ENCODE peak calls at places on chromosomes 7 and 10, in four cellular contexts. A, O, M and D are unnamed samples.

GRCh38 chr10:79059859-79060379 is 8.8 kb upstream of the ZMIZ1 start:
- DNase-seq in M (no peak), O (peak), A (peak), D (no peak)

GRCh38 chr10:33010132-33011037 is 52.4 kb upstream of the ITGB1 start:
- DNase-seq in A (no peak), M (no peak), O (peak), D (no peak)

GRCh38 chr7:44318296-44318695 is 7.1 kb downstream of the CAMK2B start:
- DNase-seq in A (no peak), M (no peak), O (no peak), D (no peak)

GRCh38 chr7:55265836-55266235 is 99.3 kb upstream of the LANCL2 start:
- DNase-seq in M (no peak), O (no peak), A (no peak), D (no peak)

GRCh38 chr7:128914566-128915151 is 4.2 kb upstream of the KCP start:
- DNase-seq in O (no peak), A (peak), M (no peak), D (peak)

GRCh38 chr7:101198476-101198875 is 2.4 kb downstream of the MOGAT3 start:
- DNase-seq in M (no peak), A (no peak), O (no peak), D (no peak)

GRCh38 chr7:40680657-40681056 is 545.9 kb downstream of the SUGCT start:
- DNase-seq in A (no peak), O (no peak), M (no peak), D (no peak)

GRCh38 chr7:21945374-21946227 is at the start of gene CDCA7L:
- DNase-seq in O (peak), A (peak), M (peak), D (peak)

GRCh38 chr7:99139031-99139430 is 4.9 kb downstream of the SMURF1 start:
- DNase-seq in O (no peak), A (no peak), M (no peak), D (no peak)

GRCh38 chr10:124112891-124113580 is 19.6 kb upstream of the CHST15 start:
- DNase-seq in M (no peak), A (no peak), O (no peak), D (no peak)

GRCh38 chr10:53387546-53387945 is 615.0 kb upstream of the MBL2 start:
- DNase-seq in O (no peak), A (no peak), M (no peak), D (no peak)

GRCh38 chr10:20007426-20007825 is 191.2 kb downstream of the PLXDC2 start:
- DNase-seq in O (no peak), M (no peak), A (no peak), D (no peak)

GRCh38 chr7:90520484-90520883 is 51.0 kb downstream of the PTTG1IP2 start:
- DNase-seq in A (no peak), M (no peak), O (no peak), D (no peak)

GRCh38 chr7:6442114-6442513 is 5.6 kb downstream of the DAGLB start:
- DNase-seq in A (no peak), M (no peak), O (no peak), D (no peak)

GRCh38 chr10:46289209-46289810 is 2.5 kb downstream of the ANTXRL start:
- DNase-seq in A (no peak), M (no peak), O (no peak), D (no peak)

GRCh38 chr10:43249151-43249961 is 17.5 kb downstream of the RASGEF1A start:
- DNase-seq in O (no peak), M (no peak), A (peak), D (no peak)

GRCh38 chr7:128770238-128770637 is 5.4 kb downstream of the OPN1SW start:
- DNase-seq in M (no peak), A (no peak), O (no peak), D (no peak)

GRCh38 chr7:151599401-151600227 is 79.9 kb upstream of the RHEB start:
- DNase-seq in M (no peak), O (no peak), A (no peak), D (no peak)

GRCh38 chr10:5243521-5243987 is 46.9 kb downstream of the AKR1C4 start:
- DNase-seq in O (no peak), A (no peak), M (no peak), D (no peak)

GRCh38 chr7:128932862-128933821 is 4.6 kb upstream of the IRF5 start:
- DNase-seq in O (peak), M (peak), A (no peak), D (peak)

GRCh38 chr7:30117886-30118285 is 16.9 kb upstream of the MTURN start:
- DNase-seq in M (no peak), O (no peak), A (no peak), D (no peak)

GRCh38 chr10:100828744-100829102 is 83.3 kb downstream of the PAX2 start:
- DNase-seq in A (no peak), O (no peak), M (no peak), D (no peak)

GRCh38 chr7:5484921-5485320 is 61.3 kb upstream of the TNRC18 start:
- DNase-seq in O (no peak), A (no peak), M (no peak), D (no peak)

GRCh38 chr10:132664407-132664806 is 121.5 kb downstream of the NKX6-2 start:
- DNase-seq in A (no peak), M (no peak), O (no peak), D (no peak)

GRCh38 chr10:68562666-68563522 is 2.8 kb downstream of the TET1 start:
- DNase-seq in M (no peak), A (no peak), O (no peak), D (no peak)

GRCh38 chr10:101228682-101229274 is 485 bp downstream of the LBX1 start:
- DNase-seq in O (no peak), A (no peak), M (no peak), D (no peak)

GRCh38 chr7:108973075-108973474 is 403.4 kb downstream of the DNAJB9 start:
- DNase-seq in A (no peak), M (no peak), O (peak), D (no peak)

GRCh38 chr7:95811846-95812445 is 39.6 kb downstream of the DYNC1I1 start:
- DNase-seq in A (no peak), M (no peak), O (no peak), D (no peak)

GRCh38 chr7:106493041-106493731 is 167.8 kb downstream of the CCDC71L start:
- DNase-seq in A (no peak), M (no peak), O (no peak), D (no peak)

GRCh38 chr10:33653584-33654367 is 319.3 kb upstream of the NRP1 start:
- DNase-seq in M (no peak), O (no peak), A (no peak), D (no peak)

GRCh38 chr10:62687230-62687748 is 117.2 kb upstream of the ADO start:
- DNase-seq in M (no peak), A (no peak), O (no peak), D (no peak)

GRCh38 chr7:135845415-135846075 is 96.9 kb upstream of the FAM180A start:
- DNase-seq in M (no peak), A (no peak), O (no peak), D (no peak)

GRCh38 chr10:2899246-2899645 is 168.1 kb upstream of the PFKP start:
- DNase-seq in A (no peak), M (no peak), O (no peak), D (no peak)

GRCh38 chr10:11142809-11143208 is 125.1 kb downstream of the CELF2 start:
- DNase-seq in A (no peak), O (no peak), M (no peak), D (no peak)

GRCh38 chr7:130941322-130942210 is 207.6 kb upstream of the KLF14 start:
- DNase-seq in A (peak), O (peak), M (no peak), D (no peak)

GRCh38 chr7:149257146-149257545 is 4.8 kb upstream of the ZNF783 start:
- DNase-seq in M (no peak), O (no peak), A (no peak), D (no peak)

GRCh38 chr7:27241189-27242045 is 1.2 kb upstream of the EVX1 start:
- DNase-seq in O (no peak), M (no peak), A (no peak), D (no peak)